ENCODE peak calls at places on chromosomes 11 and 22, in eight cellular contexts. C is SK-N-SH, F is spleen, R is transverse colon, S is GM12892, J is stomach, D is sigmoid colon, Z is prostate gland. V is an unnamed sample.

GRCh38 chr22:18032455-18033101 is 8.2 kb upstream of the MICAL3 start:
- DNase-seq in D (no peak), C (no peak), J (no peak), F (no peak), Z (no peak), R (no peak), S (no peak), V (no peak)

GRCh38 chr22:28172948-28173360 is 253.9 kb upstream of the PITPNB start:
- DNase-seq in J (no peak), Z (no peak), S (no peak), R (no peak), F (no peak), C (peak), D (no peak), V (no peak)

GRCh38 chr11:21931436-21932101 is 261.3 kb upstream of the ANO5 start:
- DNase-seq in F (no peak), D (no peak), R (no peak), S (no peak), C (no peak), Z (no peak), J (no peak), V (no peak)

GRCh38 chr11:36492724-36493304 is 17.3 kb downstream of the TRAF6 start:
- DNase-seq in C (peak), J (no peak), F (no peak), Z (no peak), D (no peak), R (no peak), S (peak), V (no peak)

GRCh38 chr11:114477946-114478537 is 38.8 kb downstream of the REXO2 start:
- DNase-seq in D (no peak), R (no peak), C (no peak), S (no peak), F (no peak), J (no peak), Z (no peak), V (no peak)

GRCh38 chr22:43446881-43447280 is 35.1 kb downstream of the MPPED1 start:
- DNase-seq in S (no peak), R (no peak), J (peak), D (no peak), C (no peak), F (peak), Z (peak), V (no peak)

GRCh38 chr11:119691020-119691666 is 37.9 kb downstream of the NECTIN1 start:
- DNase-seq in D (no peak), J (no peak), F (no peak), Z (no peak), C (no peak), R (no peak), S (no peak), V (no peak)

GRCh38 chr11:84691830-84692229 is 935.3 kb downstream of the DLG2 start:
- DNase-seq in S (no peak), F (no peak), C (no peak), Z (no peak), D (no peak), R (no peak), J (no peak), V (no peak)

GRCh38 chr11:8794677-8795103 is 112.1 kb downstream of the RPL27A start:
- DNase-seq in Z (no peak), C (no peak), J (peak), D (no peak), R (peak), S (no peak), F (no peak), V (no peak)

GRCh38 chr11:6612816-6613136 is 760 bp upstream of the TAF10 start:
- DNase-seq in R (peak), J (no peak), C (peak), F (peak), D (no peak), Z (no peak), S (no peak), V (no peak)

GRCh38 chr11:83033367-83033766 is 38.3 kb downstream of the RAB30 start:
- DNase-seq in S (no peak), D (no peak), J (no peak), R (no peak), F (no peak), C (no peak), Z (no peak), V (no peak)

GRCh38 chr22:48749555-48750227 is 1078.0 kb downstream of the BRD1 start:
- DNase-seq in C (no peak), F (no peak), Z (no peak), R (no peak), D (peak), J (peak), S (no peak), V (peak)

GRCh38 chr11:69241844-69242582 is 51.9 kb upstream of the MYEOV start:
- DNase-seq in R (no peak), Z (no peak), C (no peak), S (no peak), F (no peak), D (no peak), J (no peak), V (peak)

GRCh38 chr11:63212742-63213141 is 30.7 kb downstream of the SLC22A25 start:
- DNase-seq in Z (no peak), F (no peak), S (no peak), J (no peak), R (no peak), D (no peak), C (peak), V (no peak)

GRCh38 chr11:129854229-129854805 is 38.7 kb downstream of the TMEM45B start:
- DNase-seq in C (no peak), F (no peak), D (no peak), Z (no peak), R (no peak), S (no peak), J (no peak), V (no peak)

GRCh38 chr11:74330065-74330858 is 18.8 kb upstream of the P4HA3 start:
- DNase-seq in J (no peak), S (no peak), C (no peak), Z (no peak), D (no peak), F (no peak), R (no peak), V (no peak)

GRCh38 chr11:61972796-61973602 is 5.6 kb upstream of the FTH1 start:
- DNase-seq in D (no peak), Z (peak), C (no peak), R (no peak), S (no peak), J (no peak), F (peak), V (no peak)

GRCh38 chr11:96341237-96342130 is 1.5 kb downstream of the MAML2 start:
- DNase-seq in J (peak), C (peak), Z (peak), S (peak), R (peak), F (peak), D (peak), V (no peak)

GRCh38 chr11:124108158-124108557 is 7.1 kb upstream of the VWA5A start:
- DNase-seq in R (peak), F (no peak), J (no peak), C (no peak), S (no peak), D (no peak), Z (no peak), V (no peak)

GRCh38 chr22:32950366-32950765 is 107.8 kb downstream of the SYN3 start:
- DNase-seq in F (no peak), S (no peak), Z (no peak), J (no peak), C (peak), R (no peak), D (no peak), V (no peak)

GRCh38 chr22:33853200-33854097 is 66.8 kb downstream of the LARGE1 start:
- DNase-seq in D (peak), Z (peak), S (peak), C (peak), R (peak), J (peak), F (peak), V (no peak)

GRCh38 chr11:113457784-113458183 is 17.4 kb downstream of the DRD2 start:
- DNase-seq in R (peak), S (no peak), F (no peak), D (no peak), J (no peak), C (peak), Z (no peak), V (no peak)

GRCh38 chr11:107006076-107006833 is 12.0 kb downstream of the GUCY1A2 start:
- DNase-seq in J (no peak), R (no peak), C (no peak), S (no peak), F (no peak), Z (no peak), D (no peak), V (no peak)

GRCh38 chr11:117931971-117932370 is 2.8 kb upstream of the TMPRSS13 start:
- DNase-seq in J (no peak), Z (no peak), R (peak), C (no peak), S (no peak), D (peak), F (peak), V (no peak)

GRCh38 chr22:36383110-36383581 is 4.6 kb downstream of the MYH9 start:
- DNase-seq in R (peak), J (peak), Z (no peak), F (peak), C (no peak), S (peak), D (no peak), V (no peak)

GRCh38 chr11:9726313-9727022 is 62.6 kb downstream of the SWAP70 start:
- DNase-seq in C (no peak), F (no peak), R (no peak), Z (no peak), S (no peak), D (no peak), J (no peak), V (no peak)

GRCh38 chr11:65661599-65662246 is 993 bp downstream of the RELA start:
- DNase-seq in S (no peak), J (no peak), D (peak), C (no peak), F (peak), R (no peak), Z (no peak), V (peak)

GRCh38 chr11:91742155-91742554 is 482.5 kb upstream of the FAT3 start:
- DNase-seq in J (no peak), R (no peak), C (no peak), D (no peak), Z (no peak), S (no peak), F (no peak), V (no peak)

GRCh38 chr11:69644962-69645675 is 4.2 kb downstream of the CCND1 start:
- DNase-seq in J (no peak), D (peak), R (no peak), Z (no peak), S (no peak), F (peak), C (peak), V (no peak)

GRCh38 chr11:78420255-78420764 is 2.7 kb upstream of the GAB2 start:
- DNase-seq in D (peak), C (peak), S (no peak), F (peak), Z (peak), R (peak), J (peak), V (no peak)

GRCh38 chr22:36471341-36471821 is 10.1 kb downstream of the TXN2 start:
- DNase-seq in Z (no peak), F (no peak), C (no peak), S (no peak), J (no peak), R (no peak), D (peak), V (no peak)

GRCh38 chr11:11332141-11332710 is 20.8 kb downstream of the CSNK2A3 start:
- DNase-seq in S (no peak), F (no peak), Z (no peak), D (no peak), R (no peak), C (no peak), J (no peak), V (no peak)

GRCh38 chr11:614091-614582 is 1.6 kb downstream of the IRF7 start:
- DNase-seq in D (no peak), Z (no peak), S (no peak), J (no peak), F (peak), R (peak), C (no peak), V (no peak)
- TF ChIP-seq POLR2AphosphoS5 in D (no peak), Z (no peak), S (no peak), J (no peak), F (no peak), R (no peak), C (no peak), V (no peak)

GRCh38 chr11:28460348-28460747 is 352.2 kb downstream of the METTL15 start:
- DNase-seq in S (no peak), R (no peak), C (no peak), D (no peak), Z (no peak), F (no peak), J (no peak), V (no peak)
- TF ChIP-seq POLR2AphosphoS5 in S (no peak), R (no peak), C (no peak), D (no peak), Z (no peak), F (no peak), J (no peak), V (no peak)

GRCh38 chr22:45036154-45036553 is 26.3 kb upstream of the PHF21B start:
- DNase-seq in S (no peak), R (no peak), F (no peak), J (no peak), Z (no peak), D (no peak), C (no peak), V (no peak)

GRCh38 chr22:45042263-45042662 is 32.5 kb upstream of the PHF21B start:
- DNase-seq in D (no peak), J (no peak), R (no peak), S (no peak), F (no peak), Z (no peak), C (no peak), V (no peak)

GRCh38 chr22:45034156-45034555 is 24.4 kb upstream of the PHF21B start:
- DNase-seq in D (no peak), C (no peak), S (no peak), R (no peak), F (no peak), Z (no peak), J (no peak), V (no peak)

GRCh38 chr22:45034821-45035220 is 25.0 kb upstream of the PHF21B start:
- DNase-seq in D (no peak), S (no peak), Z (no peak), J (no peak), F (no peak), C (no peak), R (no peak), V (no peak)

DNA sequence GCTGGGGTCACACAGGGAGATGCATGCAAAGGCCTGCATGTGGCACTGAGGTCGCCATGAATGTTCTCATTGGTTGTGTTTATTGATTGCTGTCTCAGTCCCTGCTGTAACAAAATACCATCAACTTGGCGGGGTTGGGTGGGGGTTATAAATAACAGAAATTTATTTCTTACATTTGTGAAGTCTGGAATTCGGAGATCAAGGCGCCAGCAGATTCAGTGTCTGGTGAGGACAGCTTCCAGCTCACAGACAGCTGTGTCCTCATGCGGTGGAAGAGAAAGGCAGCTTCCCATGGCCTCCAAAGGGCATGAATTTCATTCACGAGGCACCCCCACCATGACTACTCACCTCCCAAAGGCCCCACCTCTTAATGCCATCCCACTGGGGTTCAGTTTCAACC is 29.4 kb upstream of the PHF21B start:
- DNase-seq in C (no peak), J (no peak), Z (no peak), F (no peak), S (no peak), R (no peak), D (no peak), V (no peak)
- TF ChIP-seq POLR2AphosphoS5 in C (no peak), J (no peak), Z (no peak), F (no peak), S (no peak), R (no peak), D (no peak), V (no peak)

GRCh38 chr22:46547883-46548244 is 10.4 kb upstream of the CELSR1 start:
- DNase-seq in D (peak), J (no peak), C (no peak), F (peak), S (no peak), Z (no peak), R (peak), V (no peak)

GRCh38 chr22:46547179-46547882 is 9.9 kb upstream of the CELSR1 start:
- DNase-seq in Z (peak), J (no peak), D (no peak), R (no peak), C (no peak), S (no peak), F (peak), V (peak)

GRCh38 chr22:46545041-46545796 is 7.8 kb upstream of the CELSR1 start:
- DNase-seq in R (no peak), C (no peak), F (peak), S (no peak), J (no peak), Z (no peak), D (no peak), V (no peak)

GRCh38 chr22:46549565-46549840 is 12.1 kb upstream of the CELSR1 start:
- DNase-seq in C (no peak), F (peak), Z (no peak), R (no peak), J (no peak), D (no peak), S (no peak), V (no peak)

DNA sequence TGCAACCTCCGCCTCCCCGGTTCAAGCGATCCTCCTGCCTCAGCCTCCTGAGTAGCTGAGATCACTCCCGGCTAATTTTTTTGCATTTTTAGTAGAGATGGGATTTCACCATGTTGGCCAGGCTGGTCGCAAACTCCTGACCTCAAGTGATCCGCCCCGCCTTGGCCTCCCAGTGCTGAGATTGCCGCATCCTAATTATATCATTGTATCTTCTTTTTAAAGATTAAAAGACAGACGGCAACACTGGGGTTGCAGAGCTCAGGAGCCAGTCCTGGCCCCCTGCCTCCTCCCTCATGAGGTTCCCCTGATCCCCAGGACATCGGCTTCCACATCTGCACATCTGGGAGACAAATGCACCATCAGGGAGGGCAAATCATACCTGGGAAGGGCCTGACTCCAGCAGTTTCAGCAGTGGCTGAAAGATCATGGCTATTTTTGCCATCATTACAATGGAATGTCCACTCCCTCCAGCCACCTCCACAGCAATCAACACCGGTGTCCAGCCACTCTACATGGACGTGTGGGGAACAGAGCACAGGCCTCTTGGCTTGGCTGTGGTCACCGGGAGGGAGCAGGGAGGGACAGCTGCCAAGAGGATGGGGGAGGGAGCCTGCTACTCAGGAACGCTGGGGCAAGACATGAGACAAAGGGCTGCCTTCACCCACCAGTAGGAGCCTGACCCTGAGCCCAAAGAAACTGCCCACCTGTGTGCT is 9.2 kb upstream of the CELSR1 start:
- DNase-seq in J (peak), D (no peak), Z (no peak), F (peak), S (no peak), R (no peak), C (no peak), V (no peak)
- TF ChIP-seq POLR2AphosphoS5 in J (no peak), D (no peak), Z (no peak), F (no peak), S (no peak), R (no peak), C (no peak), V (no peak)

DNA sequence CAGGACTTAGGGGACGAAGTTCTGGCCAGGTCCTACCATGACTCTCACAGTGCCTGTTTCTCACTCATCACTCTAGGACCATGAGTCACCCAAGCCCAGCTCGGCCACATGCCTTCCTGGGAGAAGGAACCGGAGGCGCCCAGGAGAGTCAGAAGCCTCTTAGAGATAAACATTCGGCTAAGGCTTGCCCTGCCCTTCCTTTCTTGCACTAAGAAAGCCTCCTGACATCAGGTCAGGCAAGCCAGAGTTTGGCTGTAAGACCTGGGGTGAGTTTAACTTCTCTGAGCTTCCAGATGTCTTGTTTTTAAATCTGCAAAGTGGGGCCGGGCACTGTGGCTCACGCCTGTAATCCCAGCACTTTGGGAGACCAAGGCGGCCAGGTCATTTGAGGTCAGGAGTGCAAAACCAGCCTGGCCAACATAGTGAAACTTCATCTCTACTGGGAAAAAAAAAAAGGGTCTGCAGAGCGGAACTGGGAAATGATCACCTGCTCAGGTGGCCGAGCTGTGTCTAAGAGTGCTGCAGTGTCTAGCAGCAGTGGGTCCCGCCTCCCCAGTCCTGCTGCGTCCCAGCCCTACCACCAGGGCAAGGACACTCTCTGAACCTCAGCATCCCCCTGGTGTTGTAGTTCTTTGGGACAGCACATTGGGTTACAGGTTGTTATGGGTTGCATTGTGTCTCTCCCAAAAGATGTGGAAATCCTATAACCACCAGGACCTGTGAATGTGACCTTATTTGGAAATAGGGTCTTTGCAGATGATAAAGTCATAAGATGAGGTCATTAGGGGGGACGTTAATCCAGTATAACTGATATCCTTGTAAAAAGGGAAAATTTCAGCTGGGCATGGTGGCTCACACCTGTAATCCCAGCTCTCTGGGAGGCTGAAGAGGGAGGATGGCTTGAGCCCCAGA is 1.8 kb upstream of the CARS1 start:
- DNase-seq in R (no peak), D (no peak), C (no peak), S (no peak), F (no peak), Z (no peak), J (no peak), V (no peak)
- TF ChIP-seq POLR2AphosphoS5 in R (no peak), D (peak), C (no peak), S (no peak), F (no peak), Z (no peak), J (no peak), V (peak)

GRCh38 chr11:102047305-102047924 is at the start of gene CFAP300:
- DNase-seq in C (peak), D (peak), J (peak), R (peak), S (peak), Z (peak), F (peak), V (no peak)
- TF ChIP-seq POLR2AphosphoS5 in C (no peak), D (peak), J (no peak), R (no peak), S (no peak), Z (peak), F (no peak), V (peak)